ENCODE peak calls at places on chromosome 15, in ten cellular contexts. M is neural crest cell; E is NCI-H2029; T is stimulated activated naive CD8-positive, alpha-beta T cell treated with anti-CD3 and anti-CD28 coated beads, Interleukin-15, amount 100 ng/mL, for 72 hours; Y is stimulated activated CD4-positive, alpha-beta T cell treated with anti-CD3 and anti-CD28 coated beads, Interleukin-4, amount 100 ng/mL, for 4 hours; V is activated gamma-delta T cell; W is OCI-LY7; J is AG10803; L is PC-9; U is NCI-H446 treated with DMSO at 0.1 percent for 48 hours. C is an unnamed sample.

GRCh38 chr15:62993066-62993465 is 49.5 kb upstream of the TPM1 start:
- DNase-seq in M (no peak), E (no peak), T (no peak), Y (no peak), V (no peak), W (no peak), J (no peak), L (no peak), U (no peak), C (no peak)

GRCh38 chr15:98906712-98907083 is 100.9 kb downstream of the PGPEP1L start:
- DNase-seq in M (no peak), E (no peak), T (no peak), Y (no peak), V (no peak), W (no peak), J (no peak), L (peak), U (no peak), C (no peak)

GRCh38 chr15:34876640-34877039 is 81.3 kb upstream of the ACTC1 start:
- DNase-seq in M (no peak), E (no peak), T (no peak), Y (no peak), V (no peak), W (no peak), J (no peak), L (no peak), U (no peak), C (no peak)

GRCh38 chr15:67125589-67126502 is 60.4 kb downstream of the SMAD3 start:
- DNase-seq in M (no peak), E (no peak), T (no peak), Y (no peak), V (no peak), W (no peak), J (peak), L (peak), U (peak), C (no peak)

GRCh38 chr15:44101286-44101685 is 93.8 kb downstream of the FRMD5 start:
- DNase-seq in M (no peak), E (no peak), T (no peak), Y (no peak), V (no peak), W (no peak), J (peak), L (no peak), U (no peak), C (no peak)

GRCh38 chr15:88450125-88450798 is 16.9 kb downstream of the MRPL46 start:
- DNase-seq in M (peak), E (no peak), T (peak), Y (peak), V (no peak), W (peak), J (peak), L (peak), U (peak), C (peak)

GRCh38 chr15:81002254-81003022 is 1.7 kb downstream of the TLNRD1 start:
- DNase-seq in M (no peak), E (no peak), T (no peak), Y (no peak), V (peak), W (no peak), J (no peak), L (no peak), U (no peak), C (no peak)

GRCh38 chr15:40092416-40093223 is 16.1 kb downstream of the BMF start:
- DNase-seq in M (no peak), E (peak), T (no peak), Y (no peak), V (no peak), W (no peak), J (peak), L (no peak), U (peak), C (no peak)

GRCh38 chr15:74682954-74683353 is 12.9 kb downstream of the EDC3 start:
- DNase-seq in M (no peak), E (no peak), T (no peak), Y (no peak), V (no peak), W (no peak), J (no peak), L (no peak), U (no peak), C (no peak)

GRCh38 chr15:51077565-51078153 is 17.0 kb downstream of the TNFAIP8L3 start:
- DNase-seq in M (peak), E (peak), T (peak), Y (peak), V (no peak), W (peak), J (peak), L (peak), U (no peak), C (peak)

GRCh38 chr15:52568569-52569243 is at the start of gene ARPP19:
- DNase-seq in M (peak), E (peak), T (peak), Y (peak), V (peak), W (peak), J (peak), L (peak), U (peak), C (peak)

GRCh38 chr15:58957101-58957973 is 23.9 kb upstream of the SLTM start:
- DNase-seq in M (peak), E (peak), T (peak), Y (peak), V (no peak), W (peak), J (peak), L (peak), U (peak), C (peak)

GRCh38 chr15:44956388-44956787 is at the start of gene TERB2:
- DNase-seq in M (no peak), E (no peak), T (no peak), Y (no peak), V (no peak), W (no peak), J (no peak), L (no peak), U (no peak), C (no peak)

GRCh38 chr15:43483306-43484128 is 9.4 kb downstream of the TP53BP1 start:
- DNase-seq in M (no peak), E (no peak), T (no peak), Y (no peak), V (no peak), W (peak), J (peak), L (no peak), U (no peak), C (no peak)

GRCh38 chr15:99321477-99321876 is 70.2 kb downstream of the LRRC28 start:
- DNase-seq in M (no peak), E (no peak), T (no peak), Y (no peak), V (no peak), W (no peak), J (no peak), L (no peak), U (no peak), C (no peak)

GRCh38 chr15:36356978-36357582 is 222.3 kb upstream of the CDIN1 start:
- DNase-seq in M (no peak), E (no peak), T (no peak), Y (no peak), V (no peak), W (no peak), J (peak), L (no peak), U (peak), C (no peak)

GRCh38 chr15:99154271-99154670 is 49.4 kb downstream of the SYNM start:
- DNase-seq in M (no peak), E (no peak), T (no peak), Y (no peak), V (no peak), W (no peak), J (no peak), L (no peak), U (no peak), C (no peak)

GRCh38 chr15:29871401-29871800 is 49.1 kb upstream of the TJP1 start:
- DNase-seq in M (no peak), E (no peak), T (no peak), Y (no peak), V (no peak), W (no peak), J (no peak), L (no peak), U (no peak), C (no peak)

GRCh38 chr15:44541282-44541958 is 4.5 kb downstream of the EIF3J start:
- DNase-seq in M (no peak), E (no peak), T (no peak), Y (no peak), V (no peak), W (no peak), J (peak), L (no peak), U (no peak), C (no peak)

GRCh38 chr15:40038267-40038653 is 721 bp downstream of the SRP14 start:
- DNase-seq in M (no peak), E (no peak), T (no peak), Y (no peak), V (no peak), W (no peak), J (peak), L (no peak), U (no peak), C (no peak)